ENCODE peak calls at places on chromosomes 2 and 18, in seven cellular contexts. One of them, this sample, is unnamed.

GRCh38 chr2:176827269-176827668 is 385.3 kb upstream of the HNRNPA3 start:
- DNase-seq in IMR-90: no peak
- DNase-seq in mesendoderm: no peak
- DNase-seq in H9: no peak
- DNase-seq in neuronal stem cell: no peak
- DNase-seq in trophoblast cell: no peak
- DNase-seq in H1: no peak
- DNase-seq in this sample: no peak

GRCh38 chr2:215836881-215837280 is 176.5 kb downstream of the MREG start:
- DNase-seq in IMR-90: no peak
- DNase-seq in mesendoderm: no peak
- DNase-seq in H9: no peak
- DNase-seq in neuronal stem cell: no peak
- DNase-seq in trophoblast cell: no peak
- DNase-seq in H1: no peak
- DNase-seq in this sample: no peak

GRCh38 chr18:28013064-28013463 is 163.9 kb downstream of the CDH2 start:
- DNase-seq in IMR-90: peak; percentile 23
- DNase-seq in mesendoderm: no peak
- DNase-seq in H9: no peak
- DNase-seq in neuronal stem cell: no peak
- DNase-seq in trophoblast cell: peak; percentile 4
- DNase-seq in H1: no peak
- DNase-seq in this sample: peak; percentile 18

GRCh38 chr2:128510701-128511100 is 192.0 kb upstream of the HS6ST1 start:
- DNase-seq in IMR-90: peak; percentile 72
- DNase-seq in mesendoderm: no peak
- DNase-seq in H9: no peak
- DNase-seq in neuronal stem cell: no peak
- DNase-seq in trophoblast cell: no peak
- DNase-seq in H1: no peak
- DNase-seq in this sample: peak; percentile 12

GRCh38 chr2:113888641-113889470 is 1.0 kb upstream of the ACTR3 start:
- DNase-seq in IMR-90: no peak
- DNase-seq in mesendoderm: no peak
- DNase-seq in H9: no peak
- DNase-seq in neuronal stem cell: no peak
- DNase-seq in trophoblast cell: no peak
- DNase-seq in H1: no peak
- DNase-seq in this sample: no peak

GRCh38 chr2:66334237-66335054 is 100.5 kb upstream of the MEIS1 start:
- DNase-seq in IMR-90: no peak
- DNase-seq in mesendoderm: peak; percentile 49
- DNase-seq in H9: peak; percentile 45
- DNase-seq in neuronal stem cell: no peak
- DNase-seq in trophoblast cell: peak; percentile 4
- DNase-seq in H1: no peak
- DNase-seq in this sample: no peak

GRCh38 chr18:7576685-7577084 is 9.6 kb downstream of the PTPRM start:
- DNase-seq in IMR-90: peak; percentile 71
- DNase-seq in mesendoderm: no peak
- DNase-seq in H9: no peak
- DNase-seq in neuronal stem cell: no peak
- DNase-seq in trophoblast cell: peak; percentile 74
- DNase-seq in H1: no peak
- DNase-seq in this sample: peak; percentile 37

GRCh38 chr2:9944330-9944758 is 7.1 kb upstream of the GRHL1 start:
- DNase-seq in IMR-90: no peak
- DNase-seq in mesendoderm: peak; percentile 12
- DNase-seq in H9: no peak
- DNase-seq in neuronal stem cell: no peak
- DNase-seq in trophoblast cell: peak; percentile 76
- DNase-seq in H1: no peak
- DNase-seq in this sample: no peak

GRCh38 chr2:53021285-53021684 is 746.3 kb upstream of the CHAC2 start:
- DNase-seq in IMR-90: peak; percentile 88
- DNase-seq in mesendoderm: no peak
- DNase-seq in H9: no peak
- DNase-seq in neuronal stem cell: no peak
- DNase-seq in trophoblast cell: no peak
- DNase-seq in H1: no peak
- DNase-seq in this sample: peak; percentile 37

GRCh38 chr2:169362346-169363026 is at the start of gene LRP2:
- DNase-seq in IMR-90: no peak
- DNase-seq in mesendoderm: peak; percentile 32
- DNase-seq in H9: peak; percentile 38
- DNase-seq in neuronal stem cell: peak; percentile 50
- DNase-seq in trophoblast cell: no peak
- DNase-seq in H1: peak; percentile 73
- DNase-seq in this sample: peak; percentile 15

GRCh38 chr2:219045937-219046550 is 4.7 kb upstream of the CFAP65 start:
- DNase-seq in IMR-90: peak; percentile 27
- DNase-seq in mesendoderm: peak; percentile 68
- DNase-seq in H9: peak; percentile 63
- DNase-seq in neuronal stem cell: peak; percentile 63
- DNase-seq in trophoblast cell: peak; percentile 56
- DNase-seq in H1: peak; percentile 82
- DNase-seq in this sample: peak; percentile 45

GRCh38 chr2:96345403-96345802 is 9.8 kb downstream of the NCAPH start:
- DNase-seq in IMR-90: no peak
- DNase-seq in mesendoderm: peak; percentile 53
- DNase-seq in H9: peak; percentile 39
- DNase-seq in neuronal stem cell: no peak
- DNase-seq in trophoblast cell: no peak
- DNase-seq in H1: no peak
- DNase-seq in this sample: no peak

GRCh38 chr18:25125670-25126069 is 226.3 kb downstream of the ZNF521 start:
- DNase-seq in IMR-90: peak; percentile 67
- DNase-seq in mesendoderm: no peak
- DNase-seq in H9: no peak
- DNase-seq in neuronal stem cell: no peak
- DNase-seq in trophoblast cell: no peak
- DNase-seq in H1: no peak
- DNase-seq in this sample: no peak

GRCh38 chr18:54162431-54162830 is 62.0 kb downstream of the MBD2 start:
- DNase-seq in IMR-90: peak; percentile 78
- DNase-seq in mesendoderm: no peak
- DNase-seq in H9: no peak
- DNase-seq in neuronal stem cell: no peak
- DNase-seq in trophoblast cell: peak; percentile 66
- DNase-seq in H1: no peak
- DNase-seq in this sample: peak; percentile 38

GRCh38 chr2:100240386-100240785 is 81.9 kb downstream of the LONRF2 start:
- DNase-seq in IMR-90: no peak
- DNase-seq in mesendoderm: no peak
- DNase-seq in H9: no peak
- DNase-seq in neuronal stem cell: no peak
- DNase-seq in trophoblast cell: no peak
- DNase-seq in H1: no peak
- DNase-seq in this sample: no peak

GRCh38 chr2:64767670-64768425 is 114.1 kb upstream of the SERTAD2 start:
- DNase-seq in IMR-90: peak; percentile 89
- DNase-seq in mesendoderm: peak; percentile 89
- DNase-seq in H9: peak; percentile 75
- DNase-seq in neuronal stem cell: peak; percentile 79
- DNase-seq in trophoblast cell: peak; percentile 92
- DNase-seq in H1: peak; percentile 82
- DNase-seq in this sample: peak; percentile 93

GRCh38 chr18:36275561-36275960 is 22.0 kb upstream of the FHOD3 start:
- DNase-seq in IMR-90: no peak
- DNase-seq in mesendoderm: no peak
- DNase-seq in H9: no peak
- DNase-seq in neuronal stem cell: no peak
- DNase-seq in trophoblast cell: no peak
- DNase-seq in H1: no peak
- DNase-seq in this sample: no peak

GRCh38 chr18:46468431-46469180 is 188.4 kb downstream of the LOXHD1 start:
- DNase-seq in IMR-90: no peak
- DNase-seq in mesendoderm: no peak
- DNase-seq in H9: no peak
- DNase-seq in neuronal stem cell: no peak
- DNase-seq in trophoblast cell: no peak
- DNase-seq in H1: no peak
- DNase-seq in this sample: no peak

GRCh38 chr2:23475036-23475435 is 90.1 kb downstream of the KLHL29 start:
- DNase-seq in IMR-90: no peak
- DNase-seq in mesendoderm: peak; percentile 85
- DNase-seq in H9: no peak
- DNase-seq in neuronal stem cell: peak; percentile 41
- DNase-seq in trophoblast cell: no peak
- DNase-seq in H1: no peak
- DNase-seq in this sample: no peak

GRCh38 chr2:46377666-46378560 is 80.7 kb downstream of the EPAS1 start:
- DNase-seq in IMR-90: no peak
- DNase-seq in mesendoderm: no peak
- DNase-seq in H9: peak; percentile 15
- DNase-seq in neuronal stem cell: no peak
- DNase-seq in trophoblast cell: no peak
- DNase-seq in H1: no peak
- DNase-seq in this sample: no peak

GRCh38 chr2:222709191-222709891 is 37.9 kb downstream of the MOGAT1 start:
- DNase-seq in IMR-90: peak; percentile 99
- DNase-seq in mesendoderm: peak; percentile 91
- DNase-seq in H9: peak; percentile 75
- DNase-seq in neuronal stem cell: peak; percentile 23
- DNase-seq in trophoblast cell: peak; percentile 95
- DNase-seq in H1: peak; percentile 51
- DNase-seq in this sample: peak; percentile 100

GRCh38 chr2:219247678-219248642 is 2.7 kb downstream of the STK16 start:
- DNase-seq in IMR-90: no peak
- DNase-seq in mesendoderm: peak; percentile 75
- DNase-seq in H9: no peak
- DNase-seq in neuronal stem cell: no peak
- DNase-seq in trophoblast cell: peak; percentile 74
- DNase-seq in H1: no peak
- DNase-seq in this sample: no peak

GRCh38 chr18:45061359-45061758 is 380.7 kb downstream of the SETBP1 start:
- DNase-seq in IMR-90: no peak
- DNase-seq in mesendoderm: no peak
- DNase-seq in H9: no peak
- DNase-seq in neuronal stem cell: no peak
- DNase-seq in trophoblast cell: no peak
- DNase-seq in H1: no peak
- DNase-seq in this sample: no peak

GRCh38 chr2:10371441-10372194 is 68.9 kb downstream of the HPCAL1 start:
- DNase-seq in IMR-90: no peak
- DNase-seq in mesendoderm: no peak
- DNase-seq in H9: no peak
- DNase-seq in neuronal stem cell: no peak
- DNase-seq in trophoblast cell: no peak
- DNase-seq in H1: no peak
- DNase-seq in this sample: no peak

GRCh38 chr18:47594621-47595086 is 335.8 kb downstream of the SMAD2 start:
- DNase-seq in IMR-90: no peak
- DNase-seq in mesendoderm: no peak
- DNase-seq in H9: no peak
- DNase-seq in neuronal stem cell: no peak
- DNase-seq in trophoblast cell: peak; percentile 56
- DNase-seq in H1: no peak
- DNase-seq in this sample: no peak

GRCh38 chr2:176147790-176148496 is 3.4 kb upstream of the HOXD4 start:
- DNase-seq in IMR-90: no peak
- DNase-seq in mesendoderm: peak; percentile 52
- DNase-seq in H9: no peak
- DNase-seq in neuronal stem cell: no peak
- DNase-seq in trophoblast cell: no peak
- DNase-seq in H1: peak; percentile 54
- DNase-seq in this sample: no peak

GRCh38 chr18:44799422-44800421 is 119.0 kb downstream of the SETBP1 start:
- DNase-seq in IMR-90: no peak
- DNase-seq in mesendoderm: no peak
- DNase-seq in H9: no peak
- DNase-seq in neuronal stem cell: no peak
- DNase-seq in trophoblast cell: no peak
- DNase-seq in H1: no peak
- DNase-seq in this sample: no peak

GRCh38 chr18:27954226-27954625 is 222.7 kb downstream of the CDH2 start:
- DNase-seq in IMR-90: peak; percentile 89
- DNase-seq in mesendoderm: no peak
- DNase-seq in H9: no peak
- DNase-seq in neuronal stem cell: no peak
- DNase-seq in trophoblast cell: no peak
- DNase-seq in H1: no peak
- DNase-seq in this sample: peak; percentile 59

GRCh38 chr2:205734436-205734835 is 52.1 kb downstream of the NRP2 start:
- DNase-seq in IMR-90: peak; percentile 90
- DNase-seq in mesendoderm: peak; percentile 90
- DNase-seq in H9: peak; percentile 62
- DNase-seq in neuronal stem cell: no peak
- DNase-seq in trophoblast cell: no peak
- DNase-seq in H1: no peak
- DNase-seq in this sample: peak; percentile 88

GRCh38 chr2:170812716-170813585 is 3.7 kb upstream of the GAD1 start:
- DNase-seq in IMR-90: peak; percentile 84
- DNase-seq in mesendoderm: peak; percentile 95
- DNase-seq in H9: peak; percentile 44
- DNase-seq in neuronal stem cell: peak; percentile 84
- DNase-seq in trophoblast cell: peak; percentile 94
- DNase-seq in H1: peak; percentile 54
- DNase-seq in this sample: peak; percentile 80

GRCh38 chr18:31438402-31438801 is 9.1 kb upstream of the DSG3 start:
- DNase-seq in IMR-90: no peak
- DNase-seq in mesendoderm: no peak
- DNase-seq in H9: no peak
- DNase-seq in neuronal stem cell: no peak
- DNase-seq in trophoblast cell: no peak
- DNase-seq in H1: no peak
- DNase-seq in this sample: no peak
- H2BK120ac ChIP-seq in IMR-90: no peak overlapping the region
- H2BK120ac ChIP-seq in mesendoderm: no peak overlapping the region
- H2BK120ac ChIP-seq in H9: no peak overlapping the region
- H2BK120ac ChIP-seq in neuronal stem cell: no peak overlapping the region
- H2BK120ac ChIP-seq in trophoblast cell: no peak overlapping the region
- H2BK120ac ChIP-seq in H1: no peak overlapping the region
- H2BK120ac ChIP-seq in this sample: no peak overlapping the region

GRCh38 chr2:28602136-28602660 is 106.3 kb downstream of the PLB1 start:
- DNase-seq in IMR-90: no peak
- DNase-seq in mesendoderm: no peak
- DNase-seq in H9: no peak
- DNase-seq in neuronal stem cell: no peak
- DNase-seq in trophoblast cell: no peak
- DNase-seq in H1: no peak
- DNase-seq in this sample: no peak
- H2BK120ac ChIP-seq in IMR-90: no peak overlapping the region
- H2BK120ac ChIP-seq in mesendoderm: no peak overlapping the region
- H2BK120ac ChIP-seq in H9: no peak overlapping the region
- H2BK120ac ChIP-seq in neuronal stem cell: no peak overlapping the region
- H2BK120ac ChIP-seq in trophoblast cell: no peak overlapping the region
- H2BK120ac ChIP-seq in H1: no peak overlapping the region
- H2BK120ac ChIP-seq in this sample: no peak overlapping the region

GRCh38 chr2:192236136-192236535 is 41.4 kb upstream of the TMEFF2 start:
- DNase-seq in IMR-90: peak; percentile 73
- DNase-seq in mesendoderm: no peak
- DNase-seq in H9: no peak
- DNase-seq in neuronal stem cell: no peak
- DNase-seq in trophoblast cell: peak; percentile 30
- DNase-seq in H1: no peak
- DNase-seq in this sample: peak; percentile 12
- H2BK120ac ChIP-seq in IMR-90: peak overlapping the region; percentile 60
- H2BK120ac ChIP-seq in mesendoderm: no peak overlapping the region
- H2BK120ac ChIP-seq in H9: no peak overlapping the region
- H2BK120ac ChIP-seq in neuronal stem cell: no peak overlapping the region
- H2BK120ac ChIP-seq in trophoblast cell: no peak overlapping the region
- H2BK120ac ChIP-seq in H1: no peak overlapping the region
- H2BK120ac ChIP-seq in this sample: no peak overlapping the region

GRCh38 chr2:17547737-17548136 is 7.2 kb downstream of the VSNL1 start:
- DNase-seq in IMR-90: no peak
- DNase-seq in mesendoderm: no peak
- DNase-seq in H9: no peak
- DNase-seq in neuronal stem cell: no peak
- DNase-seq in trophoblast cell: no peak
- DNase-seq in H1: no peak
- DNase-seq in this sample: no peak
- H2BK120ac ChIP-seq in IMR-90: no peak overlapping the region
- H2BK120ac ChIP-seq in mesendoderm: no peak overlapping the region
- H2BK120ac ChIP-seq in H9: no peak overlapping the region
- H2BK120ac ChIP-seq in neuronal stem cell: no peak overlapping the region
- H2BK120ac ChIP-seq in trophoblast cell: no peak overlapping the region
- H2BK120ac ChIP-seq in H1: no peak overlapping the region
- H2BK120ac ChIP-seq in this sample: no peak overlapping the region